ENCODE peak calls at places on chromosome 5, in four cellular contexts. One of them, this sample, is unnamed.

GRCh38 chr5:172919525-172920446 is 39.4 kb upstream of the RPL26L1 start:
- DNase-seq in RWPE1: no peak
- DNase-seq in astrocyte of the spinal cord: peak; percentile 48
- DNase-seq in fibroblast of lung: peak; percentile 76
- DNase-seq in this sample: no peak

GRCh38 chr5:66963559-66963971 is 233.0 kb downstream of the CD180 start:
- DNase-seq in RWPE1: no peak
- DNase-seq in astrocyte of the spinal cord: no peak
- DNase-seq in fibroblast of lung: no peak
- DNase-seq in this sample: no peak

GRCh38 chr5:172082180-172082579 is 75.7 kb upstream of the FBXW11 start:
- DNase-seq in RWPE1: no peak
- DNase-seq in astrocyte of the spinal cord: no peak
- DNase-seq in fibroblast of lung: no peak
- DNase-seq in this sample: no peak

GRCh38 chr5:144812770-144813169 is 642.1 kb downstream of the KCTD16 start:
- DNase-seq in RWPE1: peak; percentile 7
- DNase-seq in astrocyte of the spinal cord: peak; percentile 73
- DNase-seq in fibroblast of lung: peak; percentile 66
- DNase-seq in this sample: no peak

GRCh38 chr5:58453326-58453725 is 6.6 kb downstream of the PLK2 start:
- DNase-seq in RWPE1: no peak
- DNase-seq in astrocyte of the spinal cord: peak; percentile 26
- DNase-seq in fibroblast of lung: no peak
- DNase-seq in this sample: no peak

GRCh38 chr5:144421411-144421810 is 250.7 kb downstream of the KCTD16 start:
- DNase-seq in RWPE1: no peak
- DNase-seq in astrocyte of the spinal cord: peak; percentile 6
- DNase-seq in fibroblast of lung: peak; percentile 42
- DNase-seq in this sample: no peak

GRCh38 chr5:159915913-159916840 is at the start of gene ADRA1B:
- DNase-seq in RWPE1: peak; percentile 87
- DNase-seq in astrocyte of the spinal cord: peak; percentile 72
- DNase-seq in fibroblast of lung: peak; percentile 63
- DNase-seq in this sample: peak; percentile 87

GRCh38 chr5:56278267-56278826 is 45.2 kb upstream of the ANKRD55 start:
- DNase-seq in RWPE1: no peak
- DNase-seq in astrocyte of the spinal cord: peak; percentile 93
- DNase-seq in fibroblast of lung: peak; percentile 99
- DNase-seq in this sample: no peak

GRCh38 chr5:139167952-139168720 is 30.0 kb downstream of the SIL1 start:
- DNase-seq in RWPE1: no peak
- DNase-seq in astrocyte of the spinal cord: no peak
- DNase-seq in fibroblast of lung: no peak
- DNase-seq in this sample: no peak

GRCh38 chr5:35926389-35927051 is 11.9 kb downstream of the CAPSL start:
- DNase-seq in RWPE1: peak; percentile 60
- DNase-seq in astrocyte of the spinal cord: peak; percentile 55
- DNase-seq in fibroblast of lung: peak; percentile 20
- DNase-seq in this sample: peak; percentile 62

GRCh38 chr5:34001231-34001935 is 6.5 kb downstream of the AMACR start:
- DNase-seq in RWPE1: no peak
- DNase-seq in astrocyte of the spinal cord: peak; percentile 67
- DNase-seq in fibroblast of lung: peak; percentile 75
- DNase-seq in this sample: no peak

GRCh38 chr5:84885479-84886258 is 501.0 kb upstream of the EDIL3 start:
- DNase-seq in RWPE1: no peak
- DNase-seq in astrocyte of the spinal cord: peak; percentile 92
- DNase-seq in fibroblast of lung: peak; percentile 95
- DNase-seq in this sample: no peak

GRCh38 chr5:175701797-175702196 is 43.9 kb downstream of the HRH2 start:
- DNase-seq in RWPE1: no peak
- DNase-seq in astrocyte of the spinal cord: no peak
- DNase-seq in fibroblast of lung: no peak
- DNase-seq in this sample: no peak

GRCh38 chr5:20145240-20145639 is 157.2 kb upstream of the CDH18 start:
- DNase-seq in RWPE1: peak; percentile 3
- DNase-seq in astrocyte of the spinal cord: no peak
- DNase-seq in fibroblast of lung: no peak
- DNase-seq in this sample: no peak

GRCh38 chr5:129133553-129133952 is 39.0 kb downstream of the ISOC1 start:
- DNase-seq in RWPE1: no peak
- DNase-seq in astrocyte of the spinal cord: no peak
- DNase-seq in fibroblast of lung: no peak
- DNase-seq in this sample: no peak

GRCh38 chr5:43017438-43017820 is 22.7 kb downstream of the ANXA2R start:
- DNase-seq in RWPE1: no peak
- DNase-seq in astrocyte of the spinal cord: no peak
- DNase-seq in fibroblast of lung: peak; percentile 53
- DNase-seq in this sample: no peak

GRCh38 chr5:130868186-130868821 is 296.8 kb downstream of the HINT1 start:
- DNase-seq in RWPE1: no peak
- DNase-seq in astrocyte of the spinal cord: peak; percentile 25
- DNase-seq in fibroblast of lung: peak; percentile 21
- DNase-seq in this sample: no peak

GRCh38 chr5:36177715-36178556 is 26.0 kb downstream of the SKP2 start:
- DNase-seq in RWPE1: peak; percentile 41
- DNase-seq in astrocyte of the spinal cord: peak; percentile 67
- DNase-seq in fibroblast of lung: peak; percentile 50
- DNase-seq in this sample: no peak

GRCh38 chr5:179194201-179194910 is 134.2 kb downstream of the ZNF354C start:
- DNase-seq in RWPE1: no peak
- DNase-seq in astrocyte of the spinal cord: no peak
- DNase-seq in fibroblast of lung: no peak
- DNase-seq in this sample: no peak

GRCh38 chr5:35458824-35459207 is 158.8 kb upstream of the SPEF2 start:
- DNase-seq in RWPE1: peak; percentile 33
- DNase-seq in astrocyte of the spinal cord: no peak
- DNase-seq in fibroblast of lung: no peak
- DNase-seq in this sample: no peak

GRCh38 chr5:8376478-8376877 is 507.5 kb downstream of the MTRR start:
- DNase-seq in RWPE1: no peak
- DNase-seq in astrocyte of the spinal cord: no peak
- DNase-seq in fibroblast of lung: no peak
- DNase-seq in this sample: no peak

GRCh38 chr5:40605295-40605958 is 74.3 kb upstream of the PTGER4 start:
- DNase-seq in RWPE1: no peak
- DNase-seq in astrocyte of the spinal cord: peak; percentile 36
- DNase-seq in fibroblast of lung: peak; percentile 44
- DNase-seq in this sample: no peak

GRCh38 chr5:14102666-14103065 is 40.5 kb upstream of the TRIO start:
- DNase-seq in RWPE1: no peak
- DNase-seq in astrocyte of the spinal cord: no peak
- DNase-seq in fibroblast of lung: no peak
- DNase-seq in this sample: no peak

GRCh38 chr5:62308439-62308838 is 2.4 kb downstream of the KIF2A start:
- DNase-seq in RWPE1: no peak
- DNase-seq in astrocyte of the spinal cord: no peak
- DNase-seq in fibroblast of lung: no peak
- DNase-seq in this sample: no peak

GRCh38 chr5:74286734-74287705 is 353.5 kb downstream of the ENC1 start:
- DNase-seq in RWPE1: no peak
- DNase-seq in astrocyte of the spinal cord: no peak
- DNase-seq in fibroblast of lung: no peak
- DNase-seq in this sample: no peak

GRCh38 chr5:914174-914573 is 21.5 kb downstream of the TRIP13 start:
- DNase-seq in RWPE1: no peak
- DNase-seq in astrocyte of the spinal cord: no peak
- DNase-seq in fibroblast of lung: no peak
- DNase-seq in this sample: no peak

GRCh38 chr5:910769-911160 is 18.1 kb downstream of the TRIP13 start:
- DNase-seq in RWPE1: no peak
- DNase-seq in astrocyte of the spinal cord: no peak
- DNase-seq in fibroblast of lung: no peak
- DNase-seq in this sample: no peak

GRCh38 chr5:914612-915011 is 21.9 kb downstream of the TRIP13 start:
- DNase-seq in RWPE1: no peak
- DNase-seq in astrocyte of the spinal cord: no peak
- DNase-seq in fibroblast of lung: no peak
- DNase-seq in this sample: no peak

GRCh38 chr5:911601-912000 is 18.9 kb downstream of the TRIP13 start:
- DNase-seq in RWPE1: peak; percentile 30
- DNase-seq in astrocyte of the spinal cord: peak; percentile 87
- DNase-seq in fibroblast of lung: peak; percentile 95
- DNase-seq in this sample: no peak

GRCh38 chr5:912356-913091 is 19.8 kb downstream of the TRIP13 start:
- DNase-seq in RWPE1: peak; percentile 96
- DNase-seq in astrocyte of the spinal cord: peak; percentile 98
- DNase-seq in fibroblast of lung: peak; percentile 99
- DNase-seq in this sample: no peak
- TF ChIP-seq CTCF in RWPE1: peak; percentile 73
- TF ChIP-seq CTCF in astrocyte of the spinal cord: peak; percentile 35
- TF ChIP-seq CTCF in fibroblast of lung: peak; percentile 34
- TF ChIP-seq CTCF in this sample: no peak

GRCh38 chr5:148457183-148457620 is 73.4 kb downstream of the FBXO38 start:
- DNase-seq in RWPE1: peak; percentile 54
- DNase-seq in astrocyte of the spinal cord: no peak
- DNase-seq in fibroblast of lung: no peak
- DNase-seq in this sample: no peak
- TF ChIP-seq CTCF in RWPE1: no peak
- TF ChIP-seq CTCF in astrocyte of the spinal cord: peak; percentile 42
- TF ChIP-seq CTCF in fibroblast of lung: peak; percentile 45
- TF ChIP-seq CTCF in this sample: no peak

GRCh38 chr5:157076558-157076957 is 17.6 kb upstream of the HAVCR1 start:
- DNase-seq in RWPE1: peak; percentile 14
- DNase-seq in astrocyte of the spinal cord: peak; percentile 33
- DNase-seq in fibroblast of lung: peak; percentile 59
- DNase-seq in this sample: no peak

GRCh38 chr5:157085930-157086329 is 22.9 kb downstream of the HAVCR2 start:
- DNase-seq in RWPE1: no peak
- DNase-seq in astrocyte of the spinal cord: no peak
- DNase-seq in fibroblast of lung: no peak
- DNase-seq in this sample: no peak

DNA sequence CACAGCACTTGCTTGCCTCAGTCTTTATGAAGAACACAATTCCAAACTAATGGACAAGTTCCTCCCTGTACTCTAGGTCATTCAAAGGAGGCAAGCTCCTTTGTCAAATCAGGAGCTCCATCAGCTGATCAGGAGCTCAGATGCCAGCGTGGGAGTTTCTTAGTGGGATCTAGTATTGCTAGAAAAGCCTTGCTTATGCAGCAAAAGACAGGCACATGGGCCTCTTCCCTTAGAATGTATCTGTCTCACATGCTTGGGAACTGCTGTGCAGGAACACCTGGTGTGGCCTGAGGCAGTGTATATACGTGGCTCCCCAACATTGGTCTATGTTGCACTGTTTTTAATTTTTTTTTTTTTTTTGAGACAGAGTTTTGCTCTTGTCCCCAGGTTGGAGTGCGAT is 21.4 kb upstream of the HAVCR1 start:
- DNase-seq in RWPE1: no peak
- DNase-seq in astrocyte of the spinal cord: no peak
- DNase-seq in fibroblast of lung: no peak
- DNase-seq in this sample: no peak
- TF ChIP-seq CTCF in RWPE1: no peak
- TF ChIP-seq CTCF in astrocyte of the spinal cord: no peak
- TF ChIP-seq CTCF in fibroblast of lung: no peak
- TF ChIP-seq CTCF in this sample: no peak

GRCh38 chr5:100519075-100519474 is 16.1 kb upstream of the FAM174A start:
- DNase-seq in RWPE1: no peak
- DNase-seq in astrocyte of the spinal cord: no peak
- DNase-seq in fibroblast of lung: no peak
- DNase-seq in this sample: no peak

GRCh38 chr5:100518377-100518776 is 16.8 kb upstream of the FAM174A start:
- DNase-seq in RWPE1: no peak
- DNase-seq in astrocyte of the spinal cord: no peak
- DNase-seq in fibroblast of lung: no peak
- DNase-seq in this sample: no peak

GRCh38 chr5:100517301-100517974 is 17.7 kb upstream of the FAM174A start:
- DNase-seq in RWPE1: peak; percentile 34
- DNase-seq in astrocyte of the spinal cord: no peak
- DNase-seq in fibroblast of lung: no peak
- DNase-seq in this sample: no peak

GRCh38 chr5:100516285-100516684 is 18.9 kb upstream of the FAM174A start:
- DNase-seq in RWPE1: no peak
- DNase-seq in astrocyte of the spinal cord: no peak
- DNase-seq in fibroblast of lung: no peak
- DNase-seq in this sample: no peak

DNA sequence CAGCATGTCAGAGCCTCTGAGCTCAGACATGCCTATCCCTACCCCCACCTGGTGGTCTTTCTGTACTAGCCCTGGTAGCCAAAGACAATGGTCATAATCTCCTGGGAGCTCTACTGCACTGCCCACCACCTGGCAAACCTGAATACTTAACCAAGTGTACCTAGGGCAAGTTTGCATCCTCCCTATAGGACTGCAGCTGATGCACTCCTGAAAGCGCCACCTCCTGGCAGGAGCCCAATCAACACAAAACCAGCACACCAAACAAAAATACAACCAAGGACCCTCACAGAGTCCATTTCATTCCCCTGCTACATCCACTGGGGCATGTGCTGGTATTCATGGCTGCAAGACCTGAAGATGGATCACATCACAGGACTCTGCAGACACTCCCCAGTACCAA is 14.8 kb upstream of the FAM174A start:
- DNase-seq in RWPE1: no peak
- DNase-seq in astrocyte of the spinal cord: no peak
- DNase-seq in fibroblast of lung: no peak
- DNase-seq in this sample: no peak
- TF ChIP-seq CTCF in RWPE1: no peak
- TF ChIP-seq CTCF in astrocyte of the spinal cord: no peak
- TF ChIP-seq CTCF in fibroblast of lung: peak; percentile 8
- TF ChIP-seq CTCF in this sample: no peak

DNA sequence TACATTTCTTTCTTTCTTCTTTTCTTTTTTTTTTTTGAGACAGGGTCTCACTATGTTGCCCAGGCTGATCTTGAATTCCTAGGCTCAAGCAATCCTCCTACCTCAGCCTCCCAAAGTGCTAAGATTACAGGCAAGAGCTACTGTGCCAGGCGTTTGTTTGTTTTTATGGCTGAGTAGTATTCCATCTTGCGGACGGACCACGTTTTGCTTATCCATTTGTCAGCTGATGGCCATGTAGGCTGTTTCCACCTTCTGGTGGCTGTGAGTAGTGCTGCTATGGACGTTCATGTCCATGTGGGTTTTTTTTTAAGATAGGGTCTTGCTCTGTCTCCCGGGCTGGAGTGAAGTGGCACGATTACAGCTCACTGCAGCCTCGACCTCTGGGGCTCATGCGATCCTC is 2.5 kb downstream of the DOK3 start:
- DNase-seq in RWPE1: no peak
- DNase-seq in astrocyte of the spinal cord: no peak
- DNase-seq in fibroblast of lung: no peak
- DNase-seq in this sample: no peak
- TF ChIP-seq CTCF in RWPE1: no peak
- TF ChIP-seq CTCF in astrocyte of the spinal cord: peak; percentile 38
- TF ChIP-seq CTCF in fibroblast of lung: peak; percentile 29
- TF ChIP-seq CTCF in this sample: no peak

This sample was measured in GM20000.